ENCODE peak calls at places on chromosome 22, in seven cellular contexts. Y, K, C, R, P, S and I are unnamed samples.

GRCh38 chr22:47299879-47300697 is 537.6 kb downstream of the TBC1D22A start:
- DNase-seq in K (no peak), C (no peak), P (no peak), S (no peak), Y (no peak), R (no peak), I (no peak)

GRCh38 chr22:19495562-19496323 is 16.0 kb downstream of the CDC45 start:
- DNase-seq in Y (peak), S (peak), P (peak), C (no peak), K (no peak), R (no peak), I (no peak)

GRCh38 chr22:33014621-33015020 is 43.6 kb downstream of the SYN3 start:
- DNase-seq in R (no peak), C (peak), Y (no peak), S (no peak), K (no peak), P (no peak), I (no peak)

GRCh38 chr22:47294222-47294532 is 531.7 kb downstream of the TBC1D22A start:
- DNase-seq in P (no peak), S (no peak), C (no peak), R (no peak), Y (no peak), K (no peak), I (no peak)

GRCh38 chr22:26897384-26897783 is 240.0 kb downstream of the MIAT start:
- DNase-seq in S (no peak), R (no peak), Y (no peak), K (peak), P (no peak), C (no peak), I (no peak)

GRCh38 chr22:44538071-44538470 is 40.0 kb upstream of the RTL6 start:
- DNase-seq in K (no peak), P (peak), S (no peak), R (no peak), Y (no peak), C (no peak), I (no peak)

GRCh38 chr22:20523118-20523983 is 15.9 kb downstream of the MED15 start:
- DNase-seq in S (no peak), Y (no peak), R (no peak), P (no peak), K (no peak), C (peak), I (no peak)

GRCh38 chr22:37734402-37734700 is 37.5 kb downstream of the TRIOBP start:
- DNase-seq in Y (no peak), P (no peak), S (no peak), K (no peak), C (no peak), R (no peak), I (no peak)

GRCh38 chr22:39818050-39818449 is 75.5 kb downstream of the ENTHD1 start:
- DNase-seq in Y (no peak), S (no peak), K (no peak), C (peak), R (no peak), P (no peak), I (no peak)

GRCh38 chr22:20918663-20919220 is 1.5 kb downstream of the CRKL start:
- DNase-seq in S (no peak), R (no peak), C (peak), P (peak), Y (no peak), K (no peak), I (no peak)

GRCh38 chr22:25742918-25743708 is 1.1 kb downstream of the MYO18B start:
- DNase-seq in S (no peak), Y (no peak), C (peak), P (no peak), R (no peak), K (no peak), I (no peak)

GRCh38 chr22:25100972-25101371 is 98.7 kb upstream of the CRYBB3 start:
- DNase-seq in K (no peak), P (no peak), R (no peak), Y (no peak), S (peak), C (peak), I (no peak)

GRCh38 chr22:47822459-47822858 is 1060.0 kb downstream of the TBC1D22A start:
- DNase-seq in K (no peak), C (no peak), Y (no peak), R (no peak), P (no peak), S (no peak), I (no peak)

GRCh38 chr22:46484861-46485595 is 52.4 kb downstream of the CELSR1 start:
- DNase-seq in S (no peak), C (no peak), K (no peak), R (no peak), P (no peak), Y (no peak), I (no peak)

GRCh38 chr22:23265389-23265700 is 85.0 kb downstream of the BCR start:
- DNase-seq in C (no peak), S (no peak), P (no peak), K (no peak), Y (no peak), R (no peak), I (no peak)

GRCh38 chr22:24471570-24471969 is 23.6 kb upstream of the UPB1 start:
- DNase-seq in R (no peak), K (peak), P (no peak), Y (no peak), C (no peak), S (peak), I (no peak)

GRCh38 chr22:26568207-26568706 is 21.7 kb downstream of the TPST2 start:
- DNase-seq in Y (peak), P (no peak), R (no peak), K (no peak), S (peak), C (no peak), I (no peak)

GRCh38 chr22:24803064-24803542 is 2.9 kb upstream of the SGSM1 start:
- DNase-seq in P (peak), Y (peak), R (peak), C (peak), S (peak), K (peak), I (no peak)

GRCh38 chr22:21887841-21888240 is 20.4 kb upstream of the MAPK1 start:
- DNase-seq in C (no peak), P (no peak), Y (no peak), R (no peak), K (no peak), S (no peak), I (no peak)

GRCh38 chr22:46619830-46620501 is at the start of gene GRAMD4:
- DNase-seq in K (no peak), C (peak), Y (no peak), P (peak), S (no peak), R (no peak), I (no peak)

GRCh38 chr22:22710719-22711531 is 66.5 kb downstream of the GGTLC2 start:
- DNase-seq in R (no peak), S (peak), P (peak), Y (peak), C (peak), K (peak), I (no peak)

GRCh38 chr22:33002035-33002434 is 56.1 kb downstream of the SYN3 start:
- DNase-seq in R (no peak), S (no peak), Y (no peak), K (no peak), P (no peak), C (no peak), I (no peak)

GRCh38 chr22:23215294-23216204 is 35.2 kb downstream of the BCR start:
- DNase-seq in K (no peak), Y (no peak), C (no peak), P (no peak), S (peak), R (no peak), I (no peak)

DNA sequence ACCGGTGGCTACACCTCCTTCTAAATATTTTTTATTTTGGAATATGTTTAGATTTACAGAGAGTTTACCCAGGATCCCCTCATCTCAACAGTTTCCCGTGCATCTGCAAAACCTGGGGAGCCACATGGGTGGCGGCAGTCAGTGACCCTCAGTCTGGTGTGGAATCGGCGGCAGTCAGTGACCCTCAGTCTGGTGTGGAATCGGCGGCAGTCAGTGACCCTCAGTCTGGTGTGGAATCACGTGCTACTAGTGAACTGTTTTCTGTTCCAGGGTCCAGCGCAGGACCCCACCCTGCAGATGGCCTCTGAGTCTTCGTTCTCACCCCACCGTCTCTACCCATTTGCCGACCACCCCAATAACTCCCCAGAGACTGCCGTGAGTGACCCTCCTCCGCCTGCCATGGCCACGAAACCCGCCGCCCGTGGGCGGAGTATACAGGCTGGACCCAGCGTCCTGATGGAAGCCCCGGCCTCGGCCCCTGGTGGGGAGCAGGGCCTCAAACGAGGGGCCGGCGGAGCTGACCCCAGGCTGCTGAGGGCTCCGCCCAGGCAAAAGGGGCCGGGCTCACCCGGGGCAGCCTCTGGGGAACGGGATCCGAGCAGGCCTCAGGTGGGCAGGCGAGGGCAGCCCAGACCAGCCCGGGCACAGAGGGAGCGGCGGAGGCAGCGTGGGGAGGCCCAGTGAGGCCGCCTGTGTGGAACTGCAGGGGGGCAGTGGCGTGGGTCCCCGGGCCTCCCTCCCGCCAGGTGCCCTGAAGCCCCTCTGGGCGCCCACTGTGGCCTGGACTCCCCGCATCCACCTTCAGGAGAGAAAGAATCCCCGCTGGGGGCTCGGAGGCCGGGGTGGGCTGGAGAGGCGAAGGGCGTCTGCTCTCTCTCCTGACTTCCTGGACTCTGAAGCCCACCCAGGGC is 2.5 kb downstream of the IL17REL start:
- DNase-seq in K (peak), C (no peak), P (no peak), S (no peak), R (no peak), Y (no peak), I (no peak)
- TF ChIP-seq EZH2 in K (no peak), C (no peak), P (no peak), S (no peak), R (no peak), Y (no peak), I (no peak)

DNA sequence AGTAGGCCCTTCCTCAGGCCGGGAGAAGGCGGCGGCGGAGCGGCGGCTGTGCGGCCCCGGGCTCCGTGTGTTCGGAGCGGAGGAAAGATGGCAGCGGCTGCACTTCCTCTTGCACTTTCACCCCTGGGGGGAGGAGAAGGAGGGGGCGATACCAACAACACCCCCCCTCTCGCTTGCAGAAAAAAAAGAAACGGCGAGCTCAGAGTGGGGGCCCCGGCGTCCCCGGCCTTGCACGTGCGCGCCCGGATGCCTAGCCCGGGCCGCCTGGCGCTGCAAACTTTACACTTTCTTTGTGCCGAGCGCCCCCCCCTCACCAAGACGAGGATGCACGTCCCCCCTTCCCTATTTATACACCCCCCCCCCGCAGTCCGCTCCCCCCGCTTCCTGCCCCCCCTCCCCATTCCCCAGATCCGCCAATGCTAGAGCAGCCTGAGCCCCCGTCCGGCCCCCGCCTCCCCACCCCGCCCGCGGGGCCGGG is at the start of gene PATZ1:
- DNase-seq in Y (peak), K (no peak), C (peak), S (peak), P (peak), R (peak), I (no peak)
- TF ChIP-seq POLR2AphosphoS5 in Y (no peak), K (peak), C (no peak), S (peak), P (peak), R (peak), I (peak)

GRCh38 chr22:41382610-41383009 is 868 bp downstream of the TEF start:
- DNase-seq in C (no peak), Y (no peak), S (no peak), P (no peak), R (no peak), K (no peak), I (no peak)
- H3K27ac ChIP-seq in C (no peak), Y (no peak), S (no peak), P (peak), R (peak), K (no peak), I (no peak)

GRCh38 chr22:16988257-16988656 is 19.8 kb downstream of the GAB4 start:
- DNase-seq in Y (no peak), S (no peak), P (no peak), C (no peak), K (no peak), R (no peak), I (no peak)

GRCh38 chr22:16987822-16988221 is 20.2 kb downstream of the GAB4 start:
- DNase-seq in P (no peak), K (no peak), Y (no peak), S (no peak), C (no peak), R (no peak), I (no peak)

GRCh38 chr22:16989915-16990314 is 18.1 kb downstream of the GAB4 start:
- DNase-seq in K (no peak), C (no peak), Y (no peak), R (no peak), S (no peak), P (no peak), I (no peak)
- TF ChIP-seq EZH2 in K (no peak), C (no peak), Y (no peak), R (no peak), S (no peak), P (no peak), I (no peak)

GRCh38 chr22:29798318-29798717 is 31.1 kb downstream of the UQCR10 start:
- DNase-seq in C (peak), R (no peak), K (no peak), Y (no peak), S (no peak), P (no peak), I (no peak)
- TF ChIP-seq POLR2AphosphoS5 in C (no peak), R (no peak), K (no peak), Y (no peak), S (no peak), P (no peak), I (no peak)